ENCODE peak calls at places on chromosomes 11 and 22, in eight cellular contexts. A, L, W, X, Y, J, N and P are unnamed samples.

GRCh38 chr11:72738199-72739141 is 13.7 kb downstream of the ARAP1 start:
- DNase-seq in A (no peak), L (no peak), W (no peak), X (no peak), Y (no peak), J (peak; percentile 37), N (no peak), P (no peak)

GRCh38 chr22:29359469-29359868 is 28.9 kb downstream of the AP1B1 start:
- DNase-seq in A (no peak), L (peak; percentile 79), W (no peak), X (no peak), Y (peak; percentile 50), J (peak; percentile 70), N (no peak), P (no peak)

GRCh38 chr22:49678137-49678841 is 149.4 kb downstream of the BRD1 start:
- DNase-seq in A (no peak), L (no peak), W (no peak), X (no peak), Y (no peak), J (no peak), N (no peak), P (no peak)

GRCh38 chr11:120532511-120533196 is 21.1 kb downstream of the GRIK4 start:
- DNase-seq in A (no peak), L (no peak), W (no peak), X (no peak), Y (no peak), J (peak; percentile 66), N (no peak), P (no peak)

GRCh38 chr22:49209452-49210195 is 618.0 kb downstream of the BRD1 start:
- DNase-seq in A (no peak), L (no peak), W (no peak), X (peak; percentile 61), Y (no peak), J (no peak), N (no peak), P (peak; percentile 2)

GRCh38 chr11:93542753-93543246 is 391 bp downstream of the SMCO4 start:
- DNase-seq in A (no peak), L (peak; percentile 71), W (no peak), X (peak; percentile 58), Y (no peak), J (peak; percentile 65), N (no peak), P (no peak)

GRCh38 chr11:65040520-65041205 is 347 bp upstream of the SAC3D1 start:
- DNase-seq in A (peak; percentile 85), L (peak; percentile 98), W (peak; percentile 67), X (peak; percentile 98), Y (peak; percentile 90), J (peak; percentile 93), N (peak; percentile 97), P (peak; percentile 80)

GRCh38 chr11:71527576-71528210 is 626 bp downstream of the KRTAP5-7 start:
- DNase-seq in A (no peak), L (no peak), W (no peak), X (no peak), Y (no peak), J (no peak), N (no peak), P (no peak)

GRCh38 chr11:111483431-111483830 is 28.8 kb downstream of the BTG4 start:
- DNase-seq in A (no peak), L (no peak), W (no peak), X (no peak), Y (no peak), J (no peak), N (no peak), P (no peak)

GRCh38 chr22:42881982-42882656 is 25.0 kb upstream of the ARFGAP3 start:
- DNase-seq in A (no peak), L (peak; percentile 62), W (no peak), X (no peak), Y (no peak), J (no peak), N (no peak), P (no peak)